ENCODE peak calls at places on chromosomes 12 and 14, in six cellular contexts. D is PC-3, Y is uterus, O is neuronal stem cell, I is LoVo, H is omental fat pad. R is an unnamed sample.

GRCh38 chr14:28142400-28143015 is 624.1 kb upstream of the FOXG1 start:
- DNase-seq in H (no peak), I (no peak), D (peak; percentile 65), Y (no peak), O (no peak), R (no peak)

GRCh38 chr12:23028158-23028802 is 403.3 kb downstream of the ETNK1 start:
- DNase-seq in D (no peak), I (no peak), H (no peak), Y (no peak), O (no peak), R (no peak)

GRCh38 chr12:44847888-44848770 is 28.0 kb downstream of the NELL2 start:
- DNase-seq in D (no peak), O (no peak), I (no peak), Y (no peak), H (no peak), R (no peak)

GRCh38 chr12:25718081-25718731 is 165.1 kb upstream of the LMNTD1 start:
- DNase-seq in O (no peak), D (no peak), Y (no peak), H (no peak), I (no peak), R (no peak)

GRCh38 chr14:105852378-105853088 is 326.1 kb downstream of the TMEM121 start:
- DNase-seq in O (no peak), Y (peak; percentile 2), D (no peak), H (no peak), I (no peak), R (no peak)

GRCh38 chr14:60331201-60332045 is 82.4 kb downstream of the PPM1A start:
- DNase-seq in H (peak; percentile 46), Y (peak; percentile 43), I (peak; percentile 61), D (peak; percentile 96), O (peak; percentile 88), R (peak; percentile 53)

GRCh38 chr12:119870462-119870861 is 6.7 kb downstream of the CIT start:
- DNase-seq in O (no peak), D (peak; percentile 7), I (no peak), Y (no peak), H (no peak), R (no peak)

GRCh38 chr12:77377116-77377515 is 311.7 kb upstream of the E2F7 start:
- DNase-seq in O (no peak), Y (no peak), I (no peak), D (no peak), H (no peak), R (no peak)

GRCh38 chr12:1632702-1633101 is 3.7 kb downstream of the WNT5B start:
- DNase-seq in Y (no peak), O (no peak), D (no peak), H (no peak), I (no peak), R (no peak)

R was measured in trophoblast cell.